ENCODE peak calls at places on chromosomes 1 and 21, in four cellular contexts. One of them, this sample, is unnamed.

GRCh38 chr1:94071956-94072355 is 49.0 kb downstream of the ABCA4 start:
- DNase-seq in HFFc6: no peak
- DNase-seq in dermis blood vessel endothelial cell: peak
- DNase-seq in stimulated activated naive B cell treated with anti-CD40 and anti-IgM and Interleukin-4, amounts not matched to agents 10 μg/mL and 1 μg/mL and 100 μg/mL, for 72 hours: no peak
- DNase-seq in this sample: no peak

GRCh38 chr1:185567006-185567405 is 167.2 kb upstream of the HMCN1 start:
- DNase-seq in HFFc6: peak
- DNase-seq in dermis blood vessel endothelial cell: peak
- DNase-seq in stimulated activated naive B cell treated with anti-CD40 and anti-IgM and Interleukin-4, amounts not matched to agents 10 μg/mL and 1 μg/mL and 100 μg/mL, for 72 hours: no peak
- DNase-seq in this sample: no peak

GRCh38 chr21:41500931-41501381 is 7.0 kb downstream of the TMPRSS2 start:
- DNase-seq in dermis blood vessel endothelial cell: no peak
- DNase-seq in stimulated activated naive B cell treated with anti-CD40 and anti-IgM and Interleukin-4, amounts not matched to agents 10 μg/mL and 1 μg/mL and 100 μg/mL, for 72 hours: no peak
- DNase-seq in HFFc6: no peak
- DNase-seq in this sample: no peak

GRCh38 chr1:77504986-77505385 is 177.5 kb downstream of the ZZZ3 start:
- DNase-seq in dermis blood vessel endothelial cell: peak
- DNase-seq in HFFc6: no peak
- DNase-seq in stimulated activated naive B cell treated with anti-CD40 and anti-IgM and Interleukin-4, amounts not matched to agents 10 μg/mL and 1 μg/mL and 100 μg/mL, for 72 hours: no peak
- DNase-seq in this sample: no peak

GRCh38 chr1:15848143-15848928 is 829 bp downstream of the SPEN start:
- DNase-seq in HFFc6: no peak
- DNase-seq in dermis blood vessel endothelial cell: peak
- DNase-seq in stimulated activated naive B cell treated with anti-CD40 and anti-IgM and Interleukin-4, amounts not matched to agents 10 μg/mL and 1 μg/mL and 100 μg/mL, for 72 hours: peak
- DNase-seq in this sample: peak

GRCh38 chr1:183234660-183235476 is 48.8 kb downstream of the LAMC2 start:
- DNase-seq in stimulated activated naive B cell treated with anti-CD40 and anti-IgM and Interleukin-4, amounts not matched to agents 10 μg/mL and 1 μg/mL and 100 μg/mL, for 72 hours: no peak
- DNase-seq in dermis blood vessel endothelial cell: peak
- DNase-seq in HFFc6: peak
- DNase-seq in this sample: no peak

GRCh38 chr1:167718926-167719691 is 2.7 kb upstream of the MPZL1 start:
- DNase-seq in dermis blood vessel endothelial cell: no peak
- DNase-seq in HFFc6: no peak
- DNase-seq in stimulated activated naive B cell treated with anti-CD40 and anti-IgM and Interleukin-4, amounts not matched to agents 10 μg/mL and 1 μg/mL and 100 μg/mL, for 72 hours: no peak
- DNase-seq in this sample: no peak

GRCh38 chr1:170290971-170291370 is 145.2 kb downstream of the NTMT2 start:
- DNase-seq in stimulated activated naive B cell treated with anti-CD40 and anti-IgM and Interleukin-4, amounts not matched to agents 10 μg/mL and 1 μg/mL and 100 μg/mL, for 72 hours: no peak
- DNase-seq in dermis blood vessel endothelial cell: no peak
- DNase-seq in HFFc6: no peak
- DNase-seq in this sample: no peak

GRCh38 chr1:201639391-201639790 is 100.5 kb downstream of the NAV1 start:
- DNase-seq in stimulated activated naive B cell treated with anti-CD40 and anti-IgM and Interleukin-4, amounts not matched to agents 10 μg/mL and 1 μg/mL and 100 μg/mL, for 72 hours: no peak
- DNase-seq in dermis blood vessel endothelial cell: no peak
- DNase-seq in HFFc6: no peak
- DNase-seq in this sample: no peak

GRCh38 chr1:214338212-214338611 is 57.3 kb downstream of the SMYD2 start:
- DNase-seq in HFFc6: no peak
- DNase-seq in dermis blood vessel endothelial cell: peak
- DNase-seq in stimulated activated naive B cell treated with anti-CD40 and anti-IgM and Interleukin-4, amounts not matched to agents 10 μg/mL and 1 μg/mL and 100 μg/mL, for 72 hours: no peak
- DNase-seq in this sample: no peak

GRCh38 chr1:187725216-187725615 is 896.5 kb downstream of the PLA2G4A start:
- DNase-seq in stimulated activated naive B cell treated with anti-CD40 and anti-IgM and Interleukin-4, amounts not matched to agents 10 μg/mL and 1 μg/mL and 100 μg/mL, for 72 hours: no peak
- DNase-seq in HFFc6: no peak
- DNase-seq in dermis blood vessel endothelial cell: no peak
- DNase-seq in this sample: no peak

GRCh38 chr21:27505516-27505915 is 538.6 kb upstream of the ADAMTS5 start:
- DNase-seq in dermis blood vessel endothelial cell: no peak
- DNase-seq in HFFc6: peak
- DNase-seq in stimulated activated naive B cell treated with anti-CD40 and anti-IgM and Interleukin-4, amounts not matched to agents 10 μg/mL and 1 μg/mL and 100 μg/mL, for 72 hours: no peak
- DNase-seq in this sample: no peak

GRCh38 chr1:168473164-168473563 is 70.6 kb downstream of the XCL2 start:
- DNase-seq in stimulated activated naive B cell treated with anti-CD40 and anti-IgM and Interleukin-4, amounts not matched to agents 10 μg/mL and 1 μg/mL and 100 μg/mL, for 72 hours: no peak
- DNase-seq in dermis blood vessel endothelial cell: no peak
- DNase-seq in HFFc6: no peak
- DNase-seq in this sample: no peak

GRCh38 chr21:17467392-17467791 is 45.5 kb upstream of the CXADR start:
- DNase-seq in stimulated activated naive B cell treated with anti-CD40 and anti-IgM and Interleukin-4, amounts not matched to agents 10 μg/mL and 1 μg/mL and 100 μg/mL, for 72 hours: no peak
- DNase-seq in dermis blood vessel endothelial cell: no peak
- DNase-seq in HFFc6: no peak
- DNase-seq in this sample: no peak

GRCh38 chr1:178196631-178197030 is 102.7 kb downstream of the RASAL2 start:
- DNase-seq in dermis blood vessel endothelial cell: no peak
- DNase-seq in HFFc6: no peak
- DNase-seq in stimulated activated naive B cell treated with anti-CD40 and anti-IgM and Interleukin-4, amounts not matched to agents 10 μg/mL and 1 μg/mL and 100 μg/mL, for 72 hours: no peak
- DNase-seq in this sample: no peak

GRCh38 chr1:119097380-119097779 is 43.1 kb downstream of the WARS2 start:
- DNase-seq in HFFc6: no peak
- DNase-seq in stimulated activated naive B cell treated with anti-CD40 and anti-IgM and Interleukin-4, amounts not matched to agents 10 μg/mL and 1 μg/mL and 100 μg/mL, for 72 hours: no peak
- DNase-seq in dermis blood vessel endothelial cell: peak
- DNase-seq in this sample: no peak

GRCh38 chr1:202254454-202255252 is 61.1 kb downstream of the LGR6 start:
- DNase-seq in stimulated activated naive B cell treated with anti-CD40 and anti-IgM and Interleukin-4, amounts not matched to agents 10 μg/mL and 1 μg/mL and 100 μg/mL, for 72 hours: no peak
- DNase-seq in HFFc6: no peak
- DNase-seq in dermis blood vessel endothelial cell: no peak
- DNase-seq in this sample: no peak

GRCh38 chr1:115098979-115099692 is 9.8 kb upstream of the TSPAN2 start:
- DNase-seq in HFFc6: peak
- DNase-seq in dermis blood vessel endothelial cell: peak
- DNase-seq in stimulated activated naive B cell treated with anti-CD40 and anti-IgM and Interleukin-4, amounts not matched to agents 10 μg/mL and 1 μg/mL and 100 μg/mL, for 72 hours: peak
- DNase-seq in this sample: no peak

GRCh38 chr21:45981641-45982255 is at the start of gene COL6A1:
- DNase-seq in dermis blood vessel endothelial cell: peak
- DNase-seq in stimulated activated naive B cell treated with anti-CD40 and anti-IgM and Interleukin-4, amounts not matched to agents 10 μg/mL and 1 μg/mL and 100 μg/mL, for 72 hours: peak
- DNase-seq in HFFc6: peak
- DNase-seq in this sample: no peak

GRCh38 chr1:23736437-23737134 is 6.7 kb upstream of the ELOA start:
- DNase-seq in stimulated activated naive B cell treated with anti-CD40 and anti-IgM and Interleukin-4, amounts not matched to agents 10 μg/mL and 1 μg/mL and 100 μg/mL, for 72 hours: no peak
- DNase-seq in dermis blood vessel endothelial cell: no peak
- DNase-seq in HFFc6: no peak
- DNase-seq in this sample: no peak

GRCh38 chr1:151158751-151159251 is 2.4 kb downstream of the TNFAIP8L2 start:
- DNase-seq in stimulated activated naive B cell treated with anti-CD40 and anti-IgM and Interleukin-4, amounts not matched to agents 10 μg/mL and 1 μg/mL and 100 μg/mL, for 72 hours: no peak
- DNase-seq in HFFc6: no peak
- DNase-seq in dermis blood vessel endothelial cell: no peak
- DNase-seq in this sample: no peak

GRCh38 chr21:36113647-36114428 is 21.0 kb upstream of the CBR3 start:
- DNase-seq in stimulated activated naive B cell treated with anti-CD40 and anti-IgM and Interleukin-4, amounts not matched to agents 10 μg/mL and 1 μg/mL and 100 μg/mL, for 72 hours: no peak
- DNase-seq in dermis blood vessel endothelial cell: no peak
- DNase-seq in HFFc6: no peak
- DNase-seq in this sample: no peak

GRCh38 chr1:23122796-23123195 is 45.9 kb downstream of the LUZP1 start:
- DNase-seq in dermis blood vessel endothelial cell: no peak
- DNase-seq in HFFc6: no peak
- DNase-seq in stimulated activated naive B cell treated with anti-CD40 and anti-IgM and Interleukin-4, amounts not matched to agents 10 μg/mL and 1 μg/mL and 100 μg/mL, for 72 hours: no peak
- DNase-seq in this sample: no peak

GRCh38 chr1:211741799-211742198 is 66.4 kb upstream of the NEK2 start:
- DNase-seq in stimulated activated naive B cell treated with anti-CD40 and anti-IgM and Interleukin-4, amounts not matched to agents 10 μg/mL and 1 μg/mL and 100 μg/mL, for 72 hours: no peak
- DNase-seq in HFFc6: no peak
- DNase-seq in dermis blood vessel endothelial cell: no peak
- DNase-seq in this sample: no peak

GRCh38 chr1:101945884-101946283 is 50.8 kb downstream of the OLFM3 start:
- DNase-seq in dermis blood vessel endothelial cell: no peak
- DNase-seq in stimulated activated naive B cell treated with anti-CD40 and anti-IgM and Interleukin-4, amounts not matched to agents 10 μg/mL and 1 μg/mL and 100 μg/mL, for 72 hours: no peak
- DNase-seq in HFFc6: no peak
- DNase-seq in this sample: no peak

GRCh38 chr21:39651206-39651605 is 38.5 kb downstream of the B3GALT5 start:
- DNase-seq in stimulated activated naive B cell treated with anti-CD40 and anti-IgM and Interleukin-4, amounts not matched to agents 10 μg/mL and 1 μg/mL and 100 μg/mL, for 72 hours: no peak
- DNase-seq in HFFc6: no peak
- DNase-seq in dermis blood vessel endothelial cell: no peak
- DNase-seq in this sample: no peak

GRCh38 chr21:34952701-34953100 is 96.4 kb downstream of the RUNX1 start:
- DNase-seq in HFFc6: no peak
- DNase-seq in dermis blood vessel endothelial cell: no peak
- DNase-seq in stimulated activated naive B cell treated with anti-CD40 and anti-IgM and Interleukin-4, amounts not matched to agents 10 μg/mL and 1 μg/mL and 100 μg/mL, for 72 hours: no peak
- DNase-seq in this sample: no peak

GRCh38 chr1:48236716-48237470 is 14.4 kb downstream of the SLC5A9 start:
- DNase-seq in stimulated activated naive B cell treated with anti-CD40 and anti-IgM and Interleukin-4, amounts not matched to agents 10 μg/mL and 1 μg/mL and 100 μg/mL, for 72 hours: no peak
- DNase-seq in HFFc6: no peak
- DNase-seq in dermis blood vessel endothelial cell: peak
- DNase-seq in this sample: peak

GRCh38 chr1:182119631-182120030 is 58.1 kb upstream of the ZNF648 start:
- DNase-seq in HFFc6: no peak
- DNase-seq in stimulated activated naive B cell treated with anti-CD40 and anti-IgM and Interleukin-4, amounts not matched to agents 10 μg/mL and 1 μg/mL and 100 μg/mL, for 72 hours: no peak
- DNase-seq in dermis blood vessel endothelial cell: no peak
- DNase-seq in this sample: no peak

GRCh38 chr1:166237675-166238074 is 70.9 kb upstream of the FAM78B start:
- DNase-seq in HFFc6: no peak
- DNase-seq in dermis blood vessel endothelial cell: no peak
- DNase-seq in stimulated activated naive B cell treated with anti-CD40 and anti-IgM and Interleukin-4, amounts not matched to agents 10 μg/mL and 1 μg/mL and 100 μg/mL, for 72 hours: no peak
- DNase-seq in this sample: no peak

GRCh38 chr1:22814176-22815042 is 103.8 kb downstream of the EPHB2 start:
- DNase-seq in stimulated activated naive B cell treated with anti-CD40 and anti-IgM and Interleukin-4, amounts not matched to agents 10 μg/mL and 1 μg/mL and 100 μg/mL, for 72 hours: no peak
- DNase-seq in dermis blood vessel endothelial cell: no peak
- DNase-seq in HFFc6: no peak
- DNase-seq in this sample: no peak